ENCODE peak calls at places on chromosomes 2 and 18, in ten cellular contexts. C, X, I, Q, R, U, G, W, S and V are unnamed samples. For H3K27me3, the result is how much of the 10 kb centered on the place peaks cover.

GRCh38 chr2:20356042-20356441 is 5.4 kb upstream of the PUM2 start:
- DNase-seq in C (peak), X (peak), I (no peak), Q (peak), R (no peak), U (no peak), G (no peak), W (no peak), S (no peak), V (peak)

GRCh38 chr2:190359896-190360376 is 16.5 kb downstream of the INPP1 start:
- DNase-seq in C (peak), X (peak), I (peak), Q (no peak), R (peak), U (peak), G (peak), W (no peak), S (no peak), V (peak)

GRCh38 chr2:226600184-226600583 is 199.4 kb downstream of the IRS1 start:
- DNase-seq in C (peak), X (no peak), I (no peak), Q (no peak), R (no peak), U (peak), G (no peak), W (no peak), S (no peak), V (peak)

GRCh38 chr2:42810126-42810970 is 18.0 kb upstream of the HAAO start:
- DNase-seq in C (peak), X (peak), I (peak), Q (peak), R (peak), U (peak), G (peak), W (peak), S (peak), V (peak)

GRCh38 chr18:25818505-25818904 is 271.9 kb downstream of the SS18 start:
- DNase-seq in C (no peak), X (no peak), I (no peak), Q (no peak), R (no peak), U (no peak), G (no peak), W (no peak), S (no peak), V (no peak)

GRCh38 chr18:59799383-59800015 is 100.3 kb upstream of the PMAIP1 start:
- DNase-seq in C (no peak), X (no peak), I (peak), Q (no peak), R (no peak), U (no peak), G (no peak), W (no peak), S (no peak), V (no peak)

GRCh38 chr18:78673516-78674321 is 305.9 kb upstream of the SALL3 start:
- DNase-seq in C (no peak), X (no peak), I (no peak), Q (no peak), R (no peak), U (no peak), G (no peak), W (no peak), S (no peak), V (no peak)

GRCh38 chr2:166573393-166573792 is 79.3 kb upstream of the SCN7A start:
- DNase-seq in C (peak), X (no peak), I (no peak), Q (peak), R (no peak), U (no peak), G (peak), W (no peak), S (peak), V (peak)

GRCh38 chr2:42195559-42195958 is 26.4 kb downstream of the EML4 start:
- DNase-seq in C (peak), X (peak), I (no peak), Q (peak), R (peak), U (peak), G (no peak), W (no peak), S (no peak), V (peak)

GRCh38 chr2:8003462-8004075 is 678.3 kb upstream of the ID2 start:
- DNase-seq in C (peak), X (no peak), I (no peak), Q (no peak), R (no peak), U (peak), G (no peak), W (no peak), S (no peak), V (peak)

GRCh38 chr2:31962757-31963361 is 47.9 kb downstream of the MEMO1 start:
- DNase-seq in C (no peak), X (no peak), I (peak), Q (peak), R (no peak), U (peak), G (no peak), W (no peak), S (no peak), V (no peak)

GRCh38 chr2:20217041-20217970 is 7.6 kb downstream of the SDC1 start:
- DNase-seq in C (peak), X (peak), I (no peak), Q (peak), R (no peak), U (no peak), G (no peak), W (no peak), S (no peak), V (peak)

GRCh38 chr18:45056907-45057306 is 376.2 kb downstream of the SETBP1 start:
- DNase-seq in C (peak), X (no peak), I (no peak), Q (no peak), R (no peak), U (no peak), G (no peak), W (no peak), S (no peak), V (peak)

GRCh38 chr18:79026491-79026890 is 42.7 kb upstream of the ATP9B start:
- DNase-seq in C (no peak), X (no peak), I (no peak), Q (no peak), R (no peak), U (no peak), G (peak), W (no peak), S (peak), V (no peak)

GRCh38 chr2:230700447-230700846 is 12.2 kb upstream of the CAB39 start:
- DNase-seq in C (no peak), X (peak), I (no peak), Q (no peak), R (no peak), U (no peak), G (no peak), W (no peak), S (no peak), V (no peak)

GRCh38 chr2:108841506-108841905 is 54.9 kb downstream of the CCDC138 start:
- DNase-seq in C (no peak), X (no peak), I (no peak), Q (no peak), R (no peak), U (no peak), G (no peak), W (no peak), S (no peak), V (no peak)

GRCh38 chr2:220410296-220410695 is 782.9 kb downstream of the SLC4A3 start:
- DNase-seq in C (no peak), X (no peak), I (no peak), Q (no peak), R (no peak), U (no peak), G (no peak), W (no peak), S (no peak), V (no peak)

GRCh38 chr2:219273887-219274391 is 5.2 kb upstream of the DNAJB2 start:
- DNase-seq in C (peak), X (peak), I (no peak), Q (peak), R (no peak), U (peak), G (no peak), W (no peak), S (no peak), V (peak)

GRCh38 chr2:239886781-239887180 is 138.4 kb downstream of the NDUFA10 start:
- DNase-seq in C (no peak), X (no peak), I (no peak), Q (no peak), R (no peak), U (no peak), G (no peak), W (no peak), S (no peak), V (no peak)

GRCh38 chr2:158893057-158893456 is 75.4 kb upstream of the TANC1 start:
- DNase-seq in C (peak), X (peak), I (no peak), Q (no peak), R (no peak), U (no peak), G (no peak), W (no peak), S (no peak), V (peak)

GRCh38 chr2:221088506-221088905 is 483.6 kb downstream of the EPHA4 start:
- DNase-seq in C (no peak), X (no peak), I (no peak), Q (no peak), R (no peak), U (no peak), G (no peak), W (no peak), S (no peak), V (no peak)

GRCh38 chr2:147696426-147696825 is 148.4 kb upstream of the ACVR2A start:
- DNase-seq in C (peak), X (peak), I (no peak), Q (peak), R (no peak), U (no peak), G (no peak), W (no peak), S (no peak), V (peak)

GRCh38 chr2:1605659-1606400 is 138.5 kb downstream of the PXDN start:
- DNase-seq in C (peak), X (peak), I (no peak), Q (no peak), R (peak), U (peak), G (no peak), W (no peak), S (peak), V (peak)

GRCh38 chr2:191895743-191896142 is 48.9 kb upstream of the CAVIN2 start:
- DNase-seq in C (no peak), X (no peak), I (no peak), Q (no peak), R (no peak), U (no peak), G (no peak), W (no peak), S (no peak), V (no peak)
- H2AFZ ChIP-seq in C (no peak), X (peak), I (no peak), Q (no peak), R (peak), U (no peak), G (no peak), W (no peak), S (no peak), V (peak)

DNA sequence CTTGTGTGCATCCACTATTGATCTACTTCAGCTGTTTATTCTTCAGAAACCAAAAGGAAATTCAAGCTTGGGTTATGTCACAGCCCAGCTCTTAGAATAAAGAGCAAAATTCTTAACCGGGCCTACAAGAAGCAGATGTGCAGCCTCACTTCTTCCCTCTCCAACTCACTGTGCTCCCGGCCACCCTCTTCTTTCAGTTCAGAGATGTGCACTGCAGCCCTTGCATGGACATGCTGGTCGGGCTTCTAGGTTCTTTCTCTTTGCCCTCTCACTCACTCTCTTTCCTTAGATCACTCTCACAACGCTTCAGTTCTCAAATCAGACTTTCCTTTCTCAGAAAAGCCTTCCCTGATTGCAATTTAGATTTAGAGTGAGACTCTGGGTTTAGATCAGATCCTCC is 104.1 kb downstream of the CHN1 start:
- DNase-seq in C (no peak), X (no peak), I (peak), Q (no peak), R (no peak), U (peak), G (peak), W (no peak), S (no peak), V (no peak)
- H3K9ac ChIP-seq in C (no peak), X (no peak), I (no peak), Q (no peak), R (no peak), U (no peak), G (no peak), W (no peak), S (no peak), V (no peak)

GRCh38 chr18:37486848-37487247 is 78.8 kb downstream of the CELF4 start:
- DNase-seq in C (no peak), X (no peak), I (no peak), Q (no peak), R (no peak), U (no peak), G (no peak), W (no peak), S (no peak), V (no peak)

GRCh38 chr18:37491526-37491925 is 74.1 kb downstream of the CELF4 start:
- DNase-seq in C (no peak), X (no peak), I (no peak), Q (no peak), R (no peak), U (no peak), G (no peak), W (no peak), S (no peak), V (no peak)

GRCh38 chr18:37487400-37487831 is 78.2 kb downstream of the CELF4 start:
- DNase-seq in C (no peak), X (no peak), I (no peak), Q (no peak), R (peak), U (no peak), G (no peak), W (no peak), S (no peak), V (no peak)

GRCh38 chr18:37489998-37490397 is 75.6 kb downstream of the CELF4 start:
- DNase-seq in C (no peak), X (no peak), I (no peak), Q (no peak), R (no peak), U (no peak), G (no peak), W (no peak), S (no peak), V (no peak)

GRCh38 chr18:37489011-37489410 is 76.6 kb downstream of the CELF4 start:
- DNase-seq in C (no peak), X (no peak), I (no peak), Q (no peak), R (no peak), U (no peak), G (no peak), W (no peak), S (no peak), V (no peak)
- H3K27me3 ChIP-seq in C (under half), X (under half), I (under half), Q (under half), R (under half), U (under half), G (half or more), W (under half), S (under half), V (under half)

DNA sequence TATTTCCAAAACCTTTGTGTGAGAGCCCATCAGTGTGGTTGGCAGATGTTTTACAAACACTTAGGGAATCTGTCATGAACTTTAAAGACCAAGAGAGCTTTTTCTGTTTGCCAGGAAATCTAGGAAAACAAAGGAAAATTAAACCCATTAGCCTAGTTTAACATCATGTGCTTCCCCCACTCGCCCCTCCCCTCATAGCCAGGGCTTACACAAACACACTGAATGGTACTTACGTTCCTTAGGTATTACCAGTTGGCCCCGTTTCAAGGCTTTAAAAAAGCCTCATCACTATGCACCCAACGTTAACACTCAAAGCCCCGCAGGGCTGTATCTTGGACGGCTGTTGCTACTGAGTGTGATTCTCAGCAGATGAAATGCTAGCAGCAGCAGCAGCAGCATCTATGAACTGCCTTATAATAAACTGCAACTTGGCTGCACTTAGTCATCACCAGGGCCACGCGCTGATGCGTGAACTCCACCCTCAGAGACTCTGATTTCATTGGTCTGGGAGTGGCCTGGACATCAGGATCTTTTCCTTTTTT is 20.1 kb upstream of the TTC39C start:
- DNase-seq in C (peak), X (peak), I (no peak), Q (peak), R (peak), U (no peak), G (peak), W (no peak), S (no peak), V (peak)
- H2AFZ ChIP-seq in C (no peak), X (no peak), I (no peak), Q (peak), R (peak), U (no peak), G (peak), W (no peak), S (peak), V (peak)

DNA sequence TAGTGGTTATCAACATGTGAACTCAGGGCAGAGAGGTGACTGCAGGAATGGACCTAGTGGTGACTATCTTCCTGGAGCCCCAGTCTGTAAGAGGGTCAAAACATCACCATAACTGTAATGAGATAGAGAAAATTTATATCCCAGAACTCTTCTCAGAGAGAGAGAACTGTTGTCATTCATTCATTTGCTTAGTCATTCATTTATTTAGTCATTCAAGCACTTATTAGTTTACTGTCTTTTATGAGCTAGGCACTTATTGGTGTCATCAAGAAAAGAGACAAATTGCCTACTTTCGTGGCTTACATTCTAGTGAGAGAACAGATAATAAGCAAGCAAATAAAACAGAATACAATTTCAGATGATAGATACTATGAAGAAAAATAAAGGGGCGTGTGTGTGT is 34.1 kb downstream of the DOK1 start:
- DNase-seq in C (no peak), X (no peak), I (no peak), Q (no peak), R (no peak), U (no peak), G (no peak), W (no peak), S (no peak), V (no peak)
- H3K9ac ChIP-seq in C (no peak), X (no peak), I (no peak), Q (no peak), R (no peak), U (no peak), G (no peak), W (no peak), S (no peak), V (no peak)

DNA sequence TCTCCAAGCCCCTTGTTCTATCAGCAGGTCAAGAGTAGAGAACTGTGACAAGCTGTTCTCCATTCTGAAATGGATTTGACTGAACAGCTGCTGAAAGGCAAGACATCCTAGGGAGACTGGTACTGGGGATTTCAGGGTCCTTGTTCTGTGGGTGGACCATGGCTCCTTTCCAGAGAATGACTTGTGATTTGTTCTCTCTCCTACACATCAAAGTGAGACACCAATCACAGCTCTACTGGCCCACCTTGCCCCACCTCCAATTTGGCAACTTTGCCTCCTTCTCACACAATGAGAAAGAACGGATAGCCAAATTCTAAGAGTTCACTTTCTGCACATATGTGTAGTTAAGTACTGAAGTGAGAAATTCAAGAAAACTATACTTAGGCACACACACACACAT is 67.4 kb downstream of the BCL11A start:
- DNase-seq in C (no peak), X (no peak), I (no peak), Q (no peak), R (no peak), U (no peak), G (no peak), W (no peak), S (no peak), V (no peak)
- H3K27me3 ChIP-seq in C (under half), X (under half), I (under half), Q (under half), R (under half), U (under half), G (under half), W (under half), S (under half), V (under half)

GRCh38 chr2:151217343-151217742 is 44.3 kb downstream of the RBM43 start:
- DNase-seq in C (no peak), X (no peak), I (no peak), Q (no peak), R (no peak), U (no peak), G (no peak), W (no peak), S (no peak), V (no peak)
- H2AFZ ChIP-seq in C (no peak), X (no peak), I (no peak), Q (no peak), R (no peak), U (no peak), G (peak), W (no peak), S (no peak), V (no peak)

GRCh38 chr2:148796735-148797512 is 78.1 kb upstream of the KIF5C start:
- DNase-seq in C (no peak), X (no peak), I (no peak), Q (no peak), R (no peak), U (no peak), G (no peak), W (no peak), S (no peak), V (no peak)
- H3K9ac ChIP-seq in C (no peak), X (no peak), I (no peak), Q (no peak), R (no peak), U (no peak), G (no peak), W (no peak), S (no peak), V (no peak)

GRCh38 chr2:40450066-40450841 is 1.6 kb downstream of the SLC8A1 start:
- DNase-seq in C (peak), X (peak), I (peak), Q (peak), R (peak), U (peak), G (peak), W (no peak), S (no peak), V (peak)
- H3K27me3 ChIP-seq in C (under half), X (under half), I (under half), Q (under half), R (under half), U (under half), G (half or more), W (under half), S (under half), V (under half)